ENCODE peak calls at places on chromosomes 1 and 21, in five cellular contexts. U is colonic mucosa, C is H9, P is tibial artery, F is PC-9. R is an unnamed sample.

GRCh38 chr1:60622486-60622885 is 459.9 kb upstream of the NFIA start:
- DNase-seq in U (no peak), C (no peak), P (no peak), F (no peak), R (no peak)

GRCh38 chr1:231682761-231683160 is 56.2 kb downstream of the DISC1 start:
- DNase-seq in U (no peak), C (no peak), P (no peak), F (no peak), R (no peak)

GRCh38 chr1:163055005-163055404 is 14.2 kb upstream of the RGS4 start:
- DNase-seq in U (no peak), C (no peak), P (no peak), F (no peak), R (peak; percentile 35)

GRCh38 chr1:5990913-5991783 is 1.1 kb downstream of the NPHP4 start:
- DNase-seq in U (peak; percentile 52), C (no peak), P (no peak), F (no peak), R (peak; percentile 46)

GRCh38 chr1:218330043-218330623 is 15.0 kb upstream of the TGFB2 start:
- DNase-seq in U (no peak), C (no peak), P (no peak), F (no peak), R (no peak)

GRCh38 chr1:196951711-196952394 is 8.3 kb downstream of the CFHR2 start:
- DNase-seq in U (no peak), C (no peak), P (no peak), F (no peak), R (no peak)

GRCh38 chr1:172135076-172135672 is 285.3 kb upstream of the C1orf105 start:
- DNase-seq in U (no peak), C (no peak), P (no peak), F (no peak), R (no peak)

GRCh38 chr1:27342778-27343638 is 1.2 kb downstream of the SYTL1 start:
- DNase-seq in U (peak; percentile 42), C (peak; percentile 61), P (no peak), F (peak; percentile 89), R (peak; percentile 52)

GRCh38 chr1:203662821-203663220 is 36.2 kb downstream of the ATP2B4 start:
- DNase-seq in U (no peak), C (no peak), P (no peak), F (no peak), R (no peak)

GRCh38 chr1:184624051-184624450 is 130.6 kb downstream of the EDEM3 start:
- DNase-seq in U (no peak), C (no peak), P (peak; percentile 54), F (peak; percentile 13), R (no peak)

GRCh38 chr1:43522776-43523480 is 7.8 kb upstream of the PTPRF start:
- DNase-seq in U (peak; percentile 84), C (no peak), P (no peak), F (peak; percentile 83), R (peak; percentile 85)

GRCh38 chr1:174800221-174800791 is 199.4 kb upstream of the CACYBP start:
- DNase-seq in U (peak; percentile 17), C (no peak), P (peak; percentile 28), F (no peak), R (no peak)

GRCh38 chr21:42111470-42111743 is 40.3 kb downstream of the UMODL1 start:
- DNase-seq in U (no peak), C (no peak), P (no peak), F (no peak), R (no peak)

GRCh38 chr21:42199488-42200463 is 19.2 kb upstream of the ABCG1 start:
- DNase-seq in U (no peak), C (no peak), P (no peak), F (no peak), R (no peak)

GRCh38 chr1:185813401-185813979 is 79.3 kb downstream of the HMCN1 start:
- DNase-seq in U (peak; percentile 41), C (no peak), P (no peak), F (no peak), R (no peak)

GRCh38 chr1:192788184-192788583 is 20.7 kb upstream of the RGS2 start:
- DNase-seq in U (peak; percentile 23), C (peak; percentile 39), P (peak; percentile 26), F (no peak), R (no peak)

GRCh38 chr1:211548321-211549091 is 30.5 kb downstream of the SLC30A1 start:
- DNase-seq in U (peak; percentile 41), C (peak; percentile 56), P (peak; percentile 16), F (peak; percentile 62), R (peak; percentile 45)

GRCh38 chr1:78004719-78005346 is at the start of gene DNAJB4:
- DNase-seq in U (peak; percentile 89), C (peak; percentile 54), P (peak; percentile 83), F (peak; percentile 58), R (peak; percentile 80)

GRCh38 chr1:59057211-59057694 is 239.6 kb upstream of the FGGY start:
- DNase-seq in U (peak; percentile 46), C (no peak), P (peak; percentile 86), F (peak; percentile 50), R (peak; percentile 45)

GRCh38 chr1:58786184-58786926 is 2.5 kb upstream of the JUN start:
- DNase-seq in U (no peak), C (no peak), P (no peak), F (no peak), R (no peak)

GRCh38 chr1:69569983-69570755 is 2.4 kb downstream of the LRRC7 start:
- DNase-seq in U (no peak), C (peak; percentile 30), P (no peak), F (no peak), R (no peak)

GRCh38 chr1:25566730-25567341 is 23.4 kb downstream of the LDLRAP1 start:
- DNase-seq in U (no peak), C (peak; percentile 61), P (peak; percentile 75), F (no peak), R (no peak)

GRCh38 chr1:8121261-8122159 is 95.4 kb upstream of the ERRFI1 start:
- DNase-seq in U (peak; percentile 44), C (peak; percentile 46), P (peak; percentile 87), F (peak; percentile 63), R (peak; percentile 12)

GRCh38 chr21:29205988-29206387 is 75.5 kb downstream of the MAP3K7CL start:
- DNase-seq in U (no peak), C (no peak), P (no peak), F (no peak), R (no peak)

GRCh38 chr1:67431156-67431765 is 1.1 kb upstream of the SERBP1 start:
- DNase-seq in U (no peak), C (no peak), P (no peak), F (no peak), R (no peak)

GRCh38 chr1:20143734-20144565 is 4.8 kb downstream of the PLA2G2F start:
- DNase-seq in U (no peak), C (no peak), P (no peak), F (no peak), R (no peak)

GRCh38 chr1:20141001-20141400 is 1.9 kb downstream of the PLA2G2F start:
- DNase-seq in U (no peak), C (peak; percentile 19), P (no peak), F (no peak), R (no peak)

GRCh38 chr1:20141466-20141865 is 2.3 kb downstream of the PLA2G2F start:
- DNase-seq in U (no peak), C (peak; percentile 19), P (no peak), F (no peak), R (no peak)

GRCh38 chr1:20142001-20142710 is 3.0 kb downstream of the PLA2G2F start:
- DNase-seq in U (no peak), C (no peak), P (no peak), F (no peak), R (no peak)

DNA sequence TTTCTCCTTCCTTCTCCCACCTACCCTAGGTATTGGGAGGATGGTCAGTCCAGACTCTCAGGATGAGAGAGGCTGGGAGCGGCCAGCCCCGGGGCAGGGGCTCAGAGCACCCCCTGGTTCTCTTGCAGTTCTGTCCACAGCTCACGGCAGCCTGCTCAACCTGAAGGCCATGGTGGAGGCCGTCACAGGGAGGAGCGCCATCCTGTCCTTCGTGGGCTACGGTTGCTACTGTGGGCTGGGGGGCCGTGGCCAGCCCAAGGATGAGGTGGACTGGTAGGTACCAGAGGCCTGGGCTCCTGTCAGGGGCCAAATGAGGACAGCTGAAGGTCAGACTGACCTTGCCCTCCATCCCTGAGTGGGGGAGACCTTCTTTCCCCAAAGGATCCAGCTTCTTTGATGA is 4.2 kb downstream of the PLA2G2F start:
- DNase-seq in U (no peak), C (no peak), P (no peak), F (no peak), R (no peak)
- H3K27me3 ChIP-seq in U (no peaks in the 10 kb centered on the region), C (no peaks in the 10 kb centered on the region), P (peaks cover 28% of the 10 kb centered on the region), F (no peaks in the 10 kb centered on the region), R (no peaks in the 10 kb centered on the region)

DNA sequence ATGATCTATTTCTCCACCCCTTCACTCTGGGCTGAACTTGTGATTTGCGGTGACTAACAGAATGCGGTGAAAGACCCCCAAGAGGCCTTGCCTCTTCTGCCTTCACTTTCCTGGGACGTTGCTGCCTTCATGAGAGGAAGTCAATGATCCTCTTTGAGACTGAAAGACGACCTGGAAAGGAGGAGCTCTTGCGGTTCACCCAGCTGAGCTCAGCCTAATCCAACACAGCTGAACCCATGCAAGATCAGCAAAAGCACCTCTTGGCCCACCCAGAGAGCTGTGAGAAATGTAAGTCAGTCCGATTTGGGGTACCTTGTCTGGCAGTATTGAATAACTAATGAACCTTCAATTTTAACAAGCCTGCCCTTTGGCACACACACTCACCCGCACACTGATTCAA is 767.4 kb upstream of the TPTE start:
- DNase-seq in U (no peak), C (no peak), P (no peak), F (no peak), R (no peak)
- H3K9me3 ChIP-seq in U (peaks cover 13% of the 10 kb centered on the region), C (peaks cover 99% of the 10 kb centered on the region), P (peaks cover 3% of the 10 kb centered on the region), F (no peaks in the 10 kb centered on the region), R (peaks cover 4% of the 10 kb centered on the region)

GRCh38 chr1:52590275-52590674 is 11.9 kb upstream of the GPX7 start:
- DNase-seq in U (no peak), C (no peak), P (no peak), F (no peak), R (no peak)
- TF ChIP-seq CTCF in U (no peak), C (no peak), P (no peak), F (no peak), R (no peak)

GRCh38 chr1:30045304-30046090 is 677.9 kb downstream of the MATN1 start:
- DNase-seq in U (no peak), C (peak; percentile 30), P (no peak), F (no peak), R (no peak)
- H3K27me3 ChIP-seq in U (no peaks in the 10 kb centered on the region), C (no peaks in the 10 kb centered on the region), P (peaks cover 10% of the 10 kb centered on the region), F (no peaks in the 10 kb centered on the region), R (no peaks in the 10 kb centered on the region)

DNA sequence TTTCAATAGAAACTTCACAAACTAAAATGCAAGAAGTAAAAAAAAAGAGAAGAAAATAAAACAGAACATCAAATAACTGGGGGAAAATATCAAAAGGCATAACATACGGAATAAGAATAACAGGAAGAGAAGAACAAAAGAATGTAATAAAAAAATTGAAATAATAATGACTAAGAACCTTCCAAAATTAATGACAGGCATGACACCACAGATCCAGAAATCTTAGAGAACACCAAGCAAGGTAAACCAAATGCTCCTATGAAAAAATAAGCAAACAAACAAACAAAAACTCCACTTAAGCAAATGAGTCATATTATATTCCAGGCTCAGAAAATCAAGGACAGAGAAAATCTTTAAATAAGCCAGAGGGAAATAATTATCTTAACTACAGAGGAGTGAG is 8.7 kb downstream of the OR10J1 start:
- DNase-seq in U (no peak), C (no peak), P (no peak), F (no peak), R (no peak)
- H3K9me3 ChIP-seq in U (no peaks in the 10 kb centered on the region), C (no peaks in the 10 kb centered on the region), P (no peaks in the 10 kb centered on the region), F (no peaks in the 10 kb centered on the region), R (no peaks in the 10 kb centered on the region)

GRCh38 chr1:160780398-160780755 is 15.6 kb upstream of the LY9 start:
- DNase-seq in U (no peak), C (no peak), P (no peak), F (no peak), R (no peak)
- TF ChIP-seq CTCF in U (no peak), C (no peak), P (no peak), F (no peak), R (no peak)

R was measured in Caco-2.